ENCODE peak calls at places on chromosome 5, in eight cellular contexts. G is ACHN; W is NCI-H1092 treated with DMSO at 0.1 percent for 48 hours; X is NCI-H2171 treated with DMSO at 0.1 percent for 48 hours; E is activated CD4-positive, alpha-beta memory T cell treated with anti-CD3 and anti-CD28 coated beads, Interleukin-2, amount 10 ng/mL, durations not matched to agents 7 days and 5 days; R is AG04450; S is NCI-H774; P is NCI-H460. K is an unnamed sample.

GRCh38 chr5:137960141-137960540 is 70.9 kb downstream of the PKD2L2 start:
- DNase-seq in G (no peak), W (no peak), R (no peak), P (no peak), S (no peak), E (no peak), X (no peak), K (no peak)

GRCh38 chr5:125113328-125113727 is 366.9 kb upstream of the ZNF608 start:
- DNase-seq in G (no peak), P (no peak), X (no peak), S (no peak), R (no peak), W (no peak), E (no peak), K (no peak)

GRCh38 chr5:34734321-34734720 is 78.2 kb downstream of the RAI14 start:
- DNase-seq in G (no peak), X (no peak), W (no peak), R (no peak), S (no peak), P (no peak), E (no peak), K (no peak)

GRCh38 chr5:106481375-106481774 is 1189.4 kb downstream of the EFNA5 start:
- DNase-seq in X (no peak), W (no peak), S (no peak), E (no peak), P (no peak), R (no peak), G (no peak), K (no peak)

GRCh38 chr5:6632324-6632930 is 417 bp downstream of the NSUN2 start:
- DNase-seq in R (no peak), S (no peak), P (peak), G (peak), E (no peak), X (peak), W (no peak), K (no peak)

GRCh38 chr5:178630475-178630930 is 3.7 kb upstream of the CLK4 start:
- DNase-seq in S (no peak), P (no peak), X (no peak), G (no peak), W (no peak), R (no peak), E (no peak), K (peak)

GRCh38 chr5:132498152-132498551 is 7.6 kb upstream of the IRF1 start:
- DNase-seq in E (no peak), X (no peak), S (no peak), W (no peak), G (peak), R (no peak), P (no peak), K (no peak)

GRCh38 chr5:109876941-109877669 is 187.4 kb downstream of the MAN2A1 start:
- DNase-seq in G (peak), S (no peak), X (no peak), W (no peak), P (no peak), E (no peak), R (no peak), K (no peak)

GRCh38 chr5:65334077-65334476 is 147.6 kb downstream of the ADAMTS6 start:
- DNase-seq in W (peak), P (no peak), E (no peak), X (peak), S (peak), R (no peak), G (no peak), K (no peak)

GRCh38 chr5:147791181-147791580 is 8.7 kb upstream of the JAKMIP2 start:
- DNase-seq in X (peak), P (no peak), S (no peak), R (no peak), W (no peak), E (no peak), G (no peak), K (no peak)

GRCh38 chr5:172773481-172774469 is 2.8 kb upstream of the DUSP1 start:
- DNase-seq in W (no peak), G (no peak), R (no peak), S (no peak), X (no peak), E (no peak), P (no peak), K (no peak)

GRCh38 chr5:39197556-39197955 is 21.8 kb downstream of the FYB1 start:
- DNase-seq in P (no peak), W (no peak), E (peak), X (no peak), R (no peak), S (no peak), G (no peak), K (no peak)

GRCh38 chr5:177519463-177520235 is 2.9 kb upstream of the DDX41 start:
- DNase-seq in X (no peak), W (no peak), G (no peak), E (no peak), S (no peak), R (no peak), P (no peak), K (no peak)

GRCh38 chr5:178385472-178385853 is 152.9 kb upstream of the PHYKPL start:
- DNase-seq in R (no peak), W (no peak), G (no peak), S (no peak), E (no peak), P (no peak), X (no peak), K (no peak)

GRCh38 chr5:77797133-77797532 is 21.0 kb upstream of the TBCA start:
- DNase-seq in S (no peak), R (no peak), X (no peak), E (no peak), W (no peak), P (no peak), G (no peak), K (no peak)

GRCh38 chr5:172692981-172693380 is 51.9 kb downstream of the NEURL1B start:
- DNase-seq in P (no peak), W (no peak), X (no peak), S (no peak), G (no peak), R (no peak), E (no peak), K (no peak)

GRCh38 chr5:58891072-58891970 is 308.4 kb downstream of the RAB3C start:
- DNase-seq in W (peak), P (peak), R (peak), E (peak), G (peak), S (peak), X (peak), K (peak)

GRCh38 chr5:93791520-93791972 is 50.1 kb upstream of the POU5F2 start:
- DNase-seq in S (peak), X (peak), P (no peak), E (no peak), G (no peak), R (no peak), W (peak), K (no peak)

GRCh38 chr5:102226321-102226720 is 69.8 kb downstream of the SLCO4C1 start:
- DNase-seq in W (no peak), E (no peak), P (no peak), R (no peak), S (no peak), G (no peak), X (no peak), K (no peak)

GRCh38 chr5:133373121-133373870 is 239.0 kb downstream of the FSTL4 start:
- DNase-seq in S (no peak), E (peak), P (no peak), X (no peak), G (no peak), W (no peak), R (no peak), K (no peak)

GRCh38 chr5:100148239-100148638 is 386.9 kb upstream of the FAM174A start:
- DNase-seq in S (no peak), P (no peak), X (no peak), R (no peak), G (no peak), E (no peak), W (no peak), K (no peak)

GRCh38 chr5:178994580-178995340 is at the start of gene GRM6:
- DNase-seq in S (no peak), W (no peak), X (no peak), G (no peak), E (no peak), R (no peak), P (no peak), K (no peak)

GRCh38 chr5:150318613-150319483 is 16.1 kb upstream of the ARSI start:
- DNase-seq in G (no peak), R (no peak), X (no peak), P (no peak), S (no peak), W (no peak), E (no peak), K (no peak)

K was measured in skeletal muscle cell.